ENCODE peak calls at places on chromosomes 7 and 10, in ten cellular contexts. S is NCI-H1092 treated with DMSO at 0.1 percent for 48 hours; K is activated CD8-positive, alpha-beta memory T cell treated with anti-CD3 and anti-CD28 coated beads, Interleukin-2, amount 50 U/mL, for 48 hours; T is sigmoid colon; I is choroid plexus epithelial cell; Q is GM12892; L is naive thymus-derived CD4-positive, alpha-beta T cell; Y is astrocyte of the hippocampus; E is activated CD8-positive, alpha-beta T cell treated with anti-CD3 and anti-CD28 coated beads for 36 hours; R is cerebellum. F is an unnamed sample.

GRCh38 chr10:89001024-89001423 is 10.4 kb downstream of the FAS start:
- DNase-seq in S (no peak), K (no peak), T (no peak), I (no peak), Q (no peak), L (no peak), Y (no peak), E (peak), R (no peak), F (no peak)

GRCh38 chr7:916291-916941 is 38.1 kb downstream of the ADAP1 start:
- DNase-seq in S (peak), K (no peak), T (peak), I (peak), Q (no peak), L (no peak), Y (no peak), E (no peak), R (peak), F (no peak)

GRCh38 chr7:23211542-23211941 is 29.7 kb downstream of the NUP42 start:
- DNase-seq in S (no peak), K (no peak), T (no peak), I (no peak), Q (no peak), L (no peak), Y (no peak), E (no peak), R (no peak), F (no peak)

GRCh38 chr7:23468721-23469149 is 1.6 kb downstream of the IGF2BP3 start:
- DNase-seq in S (peak), K (peak), T (no peak), I (peak), Q (no peak), L (peak), Y (peak), E (peak), R (no peak), F (no peak)

GRCh38 chr7:110852156-110852858 is 238.6 kb upstream of the LRRN3 start:
- DNase-seq in S (no peak), K (no peak), T (no peak), I (no peak), Q (no peak), L (no peak), Y (no peak), E (no peak), R (no peak), F (no peak)

GRCh38 chr7:106329971-106330733 is 45.4 kb upstream of the NAMPT start:
- DNase-seq in S (no peak), K (no peak), T (no peak), I (peak), Q (no peak), L (no peak), Y (peak), E (peak), R (no peak), F (no peak)

GRCh38 chr7:44061645-44062179 is 3.7 kb downstream of the PGAM2 start:
- DNase-seq in S (no peak), K (no peak), T (peak), I (no peak), Q (no peak), L (no peak), Y (no peak), E (no peak), R (no peak), F (no peak)

GRCh38 chr7:96084880-96085551 is 236.9 kb downstream of the SLC25A13 start:
- DNase-seq in S (peak), K (no peak), T (no peak), I (peak), Q (no peak), L (no peak), Y (peak), E (no peak), R (no peak), F (no peak)

GRCh38 chr7:116633131-116633988 is 38.6 kb upstream of the MET start:
- DNase-seq in S (no peak), K (no peak), T (no peak), I (peak), Q (no peak), L (no peak), Y (peak), E (no peak), R (no peak), F (no peak)